ENCODE peak calls at places on chromosomes 5 and 9, in ten cellular contexts. M is Peyer's patch, P is PC-3, U is PC-9, E is AG04450, N is MM.1S, T is left lung, B is breast epithelium, Q is GM12878, O is dorsolateral prefrontal cortex. L is an unnamed sample.

GRCh38 chr9:73863924-73864323 is 633.2 kb upstream of the RORB start:
- DNase-seq in M (no peak), Q (no peak), N (no peak), U (no peak), B (no peak), P (no peak), T (no peak), E (no peak), O (no peak), L (no peak)

GRCh38 chr5:63687854-63688253 is 274.4 kb downstream of the HTR1A start:
- DNase-seq in T (no peak), P (no peak), N (no peak), Q (no peak), O (no peak), U (no peak), B (no peak), M (no peak), E (no peak), L (no peak)

GRCh38 chr5:122612901-122613300 is 162.0 kb upstream of the SNX2 start:
- DNase-seq in N (no peak), E (no peak), U (no peak), B (no peak), M (no peak), T (no peak), P (no peak), O (no peak), Q (no peak), L (no peak)

GRCh38 chr5:179758905-179759304 is 26.3 kb downstream of the MAML1 start:
- DNase-seq in B (no peak), T (no peak), O (peak), P (no peak), E (no peak), U (no peak), Q (no peak), M (no peak), N (no peak), L (no peak)

GRCh38 chr5:16936150-16937022 is at the start of gene MYO10:
- DNase-seq in N (no peak), B (peak), T (peak), E (peak), U (peak), Q (no peak), P (peak), M (peak), O (peak), L (peak)

GRCh38 chr5:74428275-74428674 is 212.3 kb downstream of the ENC1 start:
- DNase-seq in U (no peak), N (no peak), B (no peak), Q (no peak), P (no peak), E (no peak), M (no peak), O (no peak), T (no peak), L (no peak)

GRCh38 chr9:75185585-75186170 is 97.4 kb downstream of the OSTF1 start:
- DNase-seq in T (peak), E (no peak), O (peak), M (peak), P (peak), U (peak), N (peak), B (no peak), Q (no peak), L (peak)

GRCh38 chr9:135552698-135553161 is 6.8 kb downstream of the OBP2A start:
- DNase-seq in U (no peak), E (no peak), B (no peak), O (no peak), M (peak), Q (no peak), N (no peak), P (no peak), T (no peak), L (no peak)

GRCh38 chr5:90133941-90134340 is 275.6 kb downstream of the CETN3 start:
- DNase-seq in P (no peak), E (no peak), B (no peak), T (no peak), M (no peak), O (no peak), N (no peak), Q (no peak), U (no peak), L (no peak)

GRCh38 chr5:33258553-33258952 is 182.2 kb upstream of the TARS1 start:
- DNase-seq in U (no peak), M (no peak), T (no peak), E (no peak), B (no peak), O (no peak), N (no peak), Q (no peak), P (peak), L (no peak)

GRCh38 chr9:31573561-31573960 is 810.9 kb upstream of the ACO1 start:
- DNase-seq in O (no peak), Q (no peak), B (no peak), M (no peak), N (no peak), T (no peak), U (no peak), E (no peak), P (no peak), L (no peak)

GRCh38 chr9:13088734-13089427 is 190.6 kb downstream of the MPDZ start:
- DNase-seq in E (peak), M (no peak), B (no peak), P (peak), Q (no peak), T (no peak), U (peak), N (no peak), O (peak), L (no peak)

GRCh38 chr5:173833200-173833599 is 54.9 kb upstream of the CPEB4 start:
- DNase-seq in Q (no peak), U (no peak), O (no peak), T (no peak), P (no peak), M (no peak), N (no peak), B (no peak), E (no peak), L (no peak)

GRCh38 chr9:99966720-99967119 is 60.3 kb downstream of the STX17 start:
- DNase-seq in U (peak), N (no peak), M (no peak), E (no peak), P (peak), B (no peak), T (no peak), O (no peak), Q (no peak), L (no peak)

GRCh38 chr5:37435261-37435660 is 56.1 kb downstream of the WDR70 start:
- DNase-seq in P (no peak), Q (no peak), N (peak), T (no peak), O (no peak), U (no peak), E (peak), M (no peak), B (no peak), L (no peak)

GRCh38 chr9:26955222-26955903 is 849 bp upstream of the IFT74 start:
- DNase-seq in U (no peak), O (no peak), M (no peak), P (no peak), Q (no peak), N (no peak), T (no peak), E (no peak), B (no peak), L (no peak)

GRCh38 chr9:1155602-1156001 is 105.4 kb downstream of the DMRT2 start:
- DNase-seq in N (no peak), U (no peak), P (peak), B (no peak), T (no peak), E (no peak), M (no peak), Q (no peak), O (no peak), L (no peak)

GRCh38 chr9:89802809-89803355 is 198.1 kb downstream of the GADD45G start:
- DNase-seq in P (no peak), U (no peak), O (no peak), T (no peak), M (no peak), E (no peak), B (peak), Q (no peak), N (no peak), L (no peak)

GRCh38 chr5:138138949-138139775 is at the start of gene NME5:
- DNase-seq in P (peak), Q (peak), O (peak), E (no peak), N (peak), B (peak), U (peak), T (peak), M (peak), L (no peak)

GRCh38 chr5:11683666-11684065 is 220.6 kb downstream of the CTNND2 start:
- DNase-seq in P (no peak), N (no peak), T (no peak), Q (no peak), O (no peak), M (peak), E (no peak), U (no peak), B (no peak), L (no peak)

GRCh38 chr5:172478256-172478655 is 23.9 kb upstream of the SH3PXD2B start:
- DNase-seq in P (no peak), E (no peak), M (no peak), B (no peak), Q (no peak), T (no peak), O (no peak), U (no peak), N (no peak), L (no peak)

GRCh38 chr9:127684576-127684975 is 22.2 kb upstream of the CFAP157 start:
- DNase-seq in O (no peak), Q (no peak), U (peak), T (no peak), N (no peak), E (no peak), B (no peak), P (peak), M (no peak), L (no peak)
- H3K27ac ChIP-seq in O (no peak), Q (no peak), U (no peak), T (no peak), N (no peak), E (no peak), B (no peak), P (no peak), M (no peak), L (no peak)

DNA sequence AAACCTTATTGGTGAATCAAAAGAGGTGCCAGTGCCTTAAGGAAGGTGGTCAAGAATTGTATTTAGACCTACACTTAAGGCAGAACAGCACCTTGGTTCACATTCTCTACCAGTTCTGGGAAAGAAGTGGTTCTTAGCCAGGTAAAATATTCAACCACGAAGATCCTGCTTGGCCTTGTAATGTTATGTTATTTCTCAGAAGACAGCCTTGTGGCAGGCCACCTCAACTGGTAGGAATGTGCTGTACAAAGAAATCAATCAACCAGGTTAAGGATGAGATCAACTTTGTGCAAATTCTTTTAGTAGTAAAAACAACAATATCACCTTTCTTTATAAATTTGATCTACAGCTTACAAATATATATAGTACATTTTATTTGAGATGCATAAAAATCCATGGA is 246.8 kb downstream of the ARRDC3 start:
- DNase-seq in O (no peak), E (no peak), T (no peak), B (no peak), U (peak), P (peak), M (no peak), Q (no peak), N (no peak), L (no peak)
- TF ChIP-seq CTCF in O (no peak), E (no peak), T (no peak), B (no peak), U (no peak), P (peak), M (no peak), Q (no peak), N (no peak), L (no peak)

GRCh38 chr9:112870556-112870955 is 20.1 kb downstream of the SLC46A2 start:
- DNase-seq in U (no peak), Q (no peak), P (no peak), T (no peak), E (no peak), N (no peak), B (no peak), O (no peak), M (no peak), L (no peak)
- H3K27ac ChIP-seq in U (no peak), Q (no peak), P (peak), T (no peak), E (no peak), N (no peak), B (no peak), O (no peak), M (no peak), L (no peak)

DNA sequence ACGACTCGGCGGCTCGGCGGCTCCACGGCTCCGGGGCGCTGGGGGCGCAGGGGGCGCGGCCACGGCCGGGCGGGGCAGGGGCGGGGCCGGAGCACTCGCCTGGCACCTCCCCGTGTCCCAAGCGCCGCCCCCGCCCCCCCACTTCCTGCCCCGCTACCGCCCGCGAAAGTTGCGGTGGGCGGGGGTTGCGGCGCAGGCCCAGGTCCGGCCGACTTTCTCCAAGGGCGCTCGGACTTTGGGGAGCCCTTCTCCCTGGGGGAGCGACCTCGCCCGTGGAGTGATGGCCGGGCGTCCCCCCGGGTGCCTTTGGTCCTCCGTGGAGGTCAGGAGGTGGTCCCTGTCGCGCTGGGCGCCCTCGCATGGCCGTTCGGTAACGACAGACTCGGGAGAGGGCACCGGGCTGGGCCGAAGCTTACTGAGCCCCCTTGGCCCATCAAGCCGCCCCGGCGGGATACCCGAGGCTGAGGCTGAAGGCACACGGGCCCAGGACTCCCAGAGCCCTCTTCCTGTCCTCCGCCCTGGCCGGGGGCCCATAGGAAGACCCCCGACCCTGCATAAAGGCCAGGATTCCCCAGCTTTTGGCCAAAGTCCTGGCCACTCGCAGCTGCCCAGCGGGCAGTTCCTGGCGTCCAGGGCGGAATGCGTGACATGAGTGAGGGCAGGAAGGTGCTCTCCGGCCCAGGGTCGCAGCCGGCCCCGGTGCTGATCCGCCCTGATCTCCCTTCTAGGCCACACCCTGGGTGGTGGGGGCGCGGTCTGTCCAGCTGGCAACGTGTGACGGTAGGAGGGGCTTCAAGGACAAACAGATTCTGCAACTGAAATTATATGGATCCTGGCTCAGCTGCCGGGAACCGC is 883 bp upstream of the VAV2 start:
- DNase-seq in N (peak), T (peak), B (peak), M (peak), U (peak), E (peak), O (no peak), P (peak), Q (no peak), L (peak)
- TF ChIP-seq CTCF in N (peak), T (peak), B (peak), M (peak), U (peak), E (peak), O (peak), P (peak), Q (peak), L (peak)

GRCh38 chr5:34712565-34712964 is 56.4 kb downstream of the RAI14 start:
- DNase-seq in B (no peak), N (no peak), U (no peak), P (no peak), E (no peak), T (no peak), Q (no peak), O (no peak), M (no peak), L (no peak)

GRCh38 chr5:34707451-34708107 is 51.5 kb downstream of the RAI14 start:
- DNase-seq in P (no peak), U (no peak), N (no peak), B (no peak), T (no peak), E (no peak), M (no peak), Q (no peak), O (no peak), L (no peak)

GRCh38 chr5:34708777-34709176 is 52.6 kb downstream of the RAI14 start:
- DNase-seq in E (no peak), M (no peak), U (no peak), Q (no peak), B (no peak), P (no peak), N (no peak), O (no peak), T (no peak), L (no peak)

GRCh38 chr5:34706084-34706483 is 50.0 kb downstream of the RAI14 start:
- DNase-seq in B (no peak), O (no peak), M (no peak), E (no peak), T (no peak), U (no peak), P (peak), Q (no peak), N (no peak), L (no peak)

DNA sequence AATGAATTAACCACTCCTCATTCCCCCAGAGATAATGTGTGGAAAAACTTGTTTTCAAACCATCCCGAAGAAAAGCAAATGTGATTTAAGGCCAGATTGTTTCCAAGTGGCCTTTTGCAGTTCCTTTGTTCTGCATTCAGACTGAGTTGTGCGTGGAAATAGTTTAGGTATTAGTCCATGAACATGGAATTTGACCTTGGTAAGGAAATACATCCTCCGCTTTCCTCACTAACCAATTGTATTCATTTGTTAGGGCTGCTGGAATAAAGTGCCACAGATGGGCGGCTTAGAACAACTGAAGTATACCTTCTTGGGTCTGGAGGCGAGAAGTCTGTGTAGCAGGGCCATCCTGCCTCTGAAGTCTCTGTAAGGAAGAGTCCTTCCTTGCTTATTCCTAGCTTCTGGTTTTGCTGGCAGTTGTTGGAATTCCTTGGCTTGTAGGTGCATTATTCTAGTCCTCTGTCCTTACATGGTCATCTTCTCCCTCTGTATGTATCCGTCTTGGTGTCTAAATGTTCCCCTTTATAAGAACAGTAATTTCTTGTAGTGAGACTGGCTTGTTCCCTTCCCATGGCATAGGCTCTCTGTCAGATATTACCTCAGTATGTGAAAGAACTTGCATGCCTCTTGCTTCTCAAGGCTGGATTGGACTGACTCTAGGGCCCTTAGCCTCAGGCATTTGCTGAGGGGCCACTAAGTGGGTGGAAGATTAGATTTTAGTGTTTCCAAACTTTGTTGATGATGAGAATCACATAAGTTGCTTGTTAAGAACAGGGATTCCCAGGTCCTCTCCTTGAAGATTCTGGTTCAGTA is 53.9 kb downstream of the RAI14 start:
- DNase-seq in U (peak), E (peak), Q (no peak), M (no peak), O (no peak), B (no peak), N (no peak), T (no peak), P (peak), L (no peak)
- H3K27ac ChIP-seq in U (peak), E (peak), Q (no peak), M (no peak), O (no peak), B (no peak), N (no peak), T (no peak), P (no peak), L (no peak)

GRCh38 chr5:127536687-127537086 is 19.2 kb downstream of the PRRC1 start:
- DNase-seq in N (peak), P (peak), Q (no peak), M (no peak), U (no peak), T (no peak), E (no peak), O (no peak), B (no peak), L (no peak)
- TF ChIP-seq CTCF in N (peak), P (peak), Q (no peak), M (peak), U (peak), T (no peak), E (peak), O (peak), B (no peak), L (peak)

GRCh38 chr9:114735732-114736131 is 53.7 kb upstream of the TEX48 start:
- DNase-seq in T (no peak), U (no peak), E (no peak), M (no peak), N (no peak), P (no peak), Q (no peak), B (no peak), O (no peak), L (no peak)

GRCh38 chr9:114729706-114730105 is 47.7 kb upstream of the TEX48 start:
- DNase-seq in T (no peak), M (no peak), E (no peak), B (no peak), P (no peak), O (no peak), Q (no peak), U (no peak), N (no peak), L (no peak)

GRCh38 chr9:114731701-114732100 is 49.7 kb upstream of the TEX48 start:
- DNase-seq in Q (no peak), P (peak), N (no peak), B (no peak), O (no peak), U (no peak), T (no peak), E (no peak), M (peak), L (no peak)

GRCh38 chr9:114733814-114734213 is 51.8 kb upstream of the TEX48 start:
- DNase-seq in M (no peak), P (peak), T (no peak), E (no peak), U (no peak), Q (no peak), B (no peak), N (no peak), O (no peak), L (no peak)

GRCh38 chr9:114732842-114733241 is 50.9 kb upstream of the TEX48 start:
- DNase-seq in T (no peak), N (no peak), U (no peak), P (peak), B (no peak), M (no peak), O (no peak), E (no peak), Q (no peak), L (no peak)
- H3K27ac ChIP-seq in T (no peak), N (no peak), U (no peak), P (peak), B (no peak), M (peak), O (no peak), E (no peak), Q (no peak), L (no peak)

L was measured in CD4-positive, alpha-beta T cell.